ENCODE peak calls at places on chromosome 13, in nine cellular contexts. B, U, F, G, R, L, Q, C and E are unnamed samples.

GRCh38 chr13:39365879-39366278 is 237.1 kb downstream of the LHFPL6 start:
- DNase-seq in L (no peak), U (peak; percentile 18), F (no peak), Q (no peak), B (no peak), C (no peak), G (no peak), R (no peak), E (no peak)

GRCh38 chr13:112744306-112745021 is 54.6 kb downstream of the ATP11A start:
- DNase-seq in U (peak; percentile 57), G (no peak), Q (no peak), L (no peak), R (peak; percentile 17), C (no peak), F (no peak), B (no peak), E (no peak)

GRCh38 chr13:40191186-40191980 is 475.1 kb downstream of the FOXO1 start:
- DNase-seq in R (no peak), C (no peak), G (no peak), Q (no peak), B (no peak), L (no peak), U (no peak), F (no peak), E (no peak)

GRCh38 chr13:110323172-110323851 is 16.2 kb downstream of the COL4A2 start:
- DNase-seq in L (no peak), R (peak; percentile 70), B (no peak), Q (no peak), F (no peak), U (peak; percentile 72), C (no peak), G (no peak), E (no peak)

GRCh38 chr13:114119196-114119595 is 13.2 kb downstream of the RASA3 start:
- DNase-seq in F (peak; percentile 65), G (peak; percentile 81), C (peak; percentile 79), L (peak; percentile 11), Q (peak; percentile 70), U (peak; percentile 84), R (peak; percentile 45), B (no peak), E (peak; percentile 51)

GRCh38 chr13:27076411-27076810 is 95.2 kb downstream of the USP12 start:
- DNase-seq in G (no peak), F (no peak), L (no peak), U (no peak), Q (no peak), B (no peak), C (no peak), R (no peak), E (no peak)

GRCh38 chr13:103436057-103436654 is 369.9 kb upstream of the SLC10A2 start:
- DNase-seq in U (no peak), R (no peak), F (no peak), L (no peak), Q (no peak), G (no peak), C (peak; percentile 37), B (no peak), E (no peak)

GRCh38 chr13:111338841-111339240 is 18.4 kb downstream of the TEX29 start:
- DNase-seq in F (no peak), Q (no peak), C (no peak), U (no peak), G (no peak), L (no peak), R (no peak), B (no peak), E (no peak)

GRCh38 chr13:30355405-30355741 is 48.0 kb upstream of the KATNAL1 start:
- DNase-seq in G (peak; percentile 47), F (no peak), U (no peak), Q (no peak), C (peak; percentile 54), B (peak; percentile 14), L (peak; percentile 73), R (no peak), E (peak; percentile 67)

GRCh38 chr13:99689955-99690354 is 188.7 kb downstream of the TM9SF2 start:
- DNase-seq in F (no peak), R (no peak), B (no peak), L (no peak), G (no peak), U (no peak), C (no peak), Q (no peak), E (no peak)

GRCh38 chr13:98919566-98919965 is 58.3 kb downstream of the DOCK9 start:
- DNase-seq in F (no peak), Q (no peak), C (no peak), L (peak; percentile 45), B (no peak), R (no peak), U (no peak), G (no peak), E (no peak)

GRCh38 chr13:40920826-40921225 is 98.3 kb downstream of the ELF1 start:
- DNase-seq in G (no peak), B (no peak), U (peak; percentile 58), L (no peak), F (no peak), C (no peak), Q (no peak), R (no peak), E (no peak)

GRCh38 chr13:110334256-110334655 is 27.2 kb downstream of the COL4A2 start:
- DNase-seq in U (no peak), R (no peak), F (no peak), C (no peak), Q (no peak), G (no peak), B (no peak), L (no peak), E (no peak)

GRCh38 chr13:111397202-111397880 is 76.9 kb downstream of the TEX29 start:
- DNase-seq in G (no peak), C (no peak), R (no peak), Q (no peak), B (no peak), L (no peak), U (no peak), F (no peak), E (no peak)

GRCh38 chr13:101773062-101773461 is 320.6 kb downstream of the ITGBL1 start:
- DNase-seq in Q (no peak), U (peak; percentile 20), C (no peak), F (no peak), R (no peak), L (no peak), G (no peak), B (no peak), E (no peak)

GRCh38 chr13:24511824-24512207 is 762 bp downstream of the PARP4 start:
- DNase-seq in C (no peak), B (no peak), U (no peak), L (no peak), G (no peak), F (no peak), Q (no peak), R (no peak), E (no peak)

GRCh38 chr13:108419768-108420167 is 150.2 kb downstream of the TNFSF13B start:
- DNase-seq in U (no peak), B (no peak), Q (no peak), F (no peak), R (no peak), G (no peak), L (no peak), C (no peak), E (no peak)

GRCh38 chr13:113929628-113930615 is 44.0 kb downstream of the C13orf46 start:
- DNase-seq in G (no peak), L (no peak), Q (no peak), B (no peak), R (no peak), C (peak; percentile 31), U (no peak), F (no peak), E (no peak)

GRCh38 chr13:97030705-97031452 is 36.6 kb upstream of the OXGR1 start:
- DNase-seq in U (peak; percentile 77), Q (peak; percentile 25), C (no peak), R (no peak), G (peak; percentile 15), F (no peak), L (no peak), B (no peak), E (no peak)
- TF ChIP-seq CTCF in U (peak; percentile 50), Q (peak; percentile 23), C (no peak), R (no peak), G (peak; percentile 13), F (peak; percentile 23), L (no peak), B (peak; percentile 67), E (no peak)

DNA sequence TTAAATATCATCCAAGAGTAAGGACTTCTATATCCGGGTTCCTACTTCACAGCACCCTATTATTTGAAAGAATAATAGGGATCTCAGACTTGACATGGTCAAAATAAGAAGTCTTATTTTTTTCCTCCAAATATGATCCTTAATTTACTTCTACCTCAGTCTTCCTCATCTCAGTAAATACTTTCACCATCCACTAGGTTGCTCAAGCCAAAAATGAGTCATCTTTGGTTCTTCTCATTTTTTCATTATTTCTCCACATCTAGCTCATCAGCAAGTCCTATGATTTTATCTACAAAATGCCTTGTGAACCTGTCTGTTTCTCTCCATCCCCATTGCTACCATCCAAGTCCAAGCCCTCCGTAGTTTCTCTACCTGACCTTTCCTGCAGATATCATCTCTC is 121.9 kb upstream of the GJB6 start:
- DNase-seq in F (no peak), L (no peak), Q (no peak), B (no peak), G (no peak), C (no peak), U (peak; percentile 80), R (no peak), E (no peak)
- TF ChIP-seq CTCF in F (no peak), L (no peak), Q (no peak), B (peak; percentile 27), G (peak; percentile 29), C (no peak), U (peak; percentile 35), R (no peak), E (no peak)

DNA sequence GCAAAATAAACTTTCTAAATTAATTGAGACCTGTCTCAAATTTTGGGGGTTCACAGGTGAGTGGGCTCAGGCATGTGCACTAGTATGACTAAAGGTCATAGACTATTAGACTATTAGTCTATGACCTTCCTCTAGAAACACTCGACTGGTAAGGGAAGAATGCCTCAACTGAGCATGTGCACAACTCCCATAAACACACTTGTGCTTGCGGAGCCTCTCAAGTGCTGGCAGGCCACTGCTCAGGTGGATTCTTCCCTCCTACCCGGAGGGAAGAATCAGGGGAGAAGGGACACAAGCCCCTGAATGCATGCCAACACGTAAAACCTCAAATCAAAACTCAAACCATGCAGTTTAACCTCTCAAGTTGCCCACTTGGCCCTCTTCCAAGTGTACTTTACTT is 287.6 kb upstream of the SGCG start:
- DNase-seq in F (no peak), R (no peak), U (no peak), C (no peak), B (no peak), G (no peak), Q (no peak), L (no peak), E (no peak)
- TF ChIP-seq CTCF in F (no peak), R (no peak), U (no peak), C (no peak), B (no peak), G (no peak), Q (no peak), L (no peak), E (no peak)

GRCh38 chr13:32791545-32792172 is 205.4 kb downstream of the PDS5B start:
- DNase-seq in B (no peak), C (no peak), R (no peak), U (peak; percentile 9), G (no peak), Q (no peak), F (no peak), L (peak; percentile 73), E (no peak)

DNA sequence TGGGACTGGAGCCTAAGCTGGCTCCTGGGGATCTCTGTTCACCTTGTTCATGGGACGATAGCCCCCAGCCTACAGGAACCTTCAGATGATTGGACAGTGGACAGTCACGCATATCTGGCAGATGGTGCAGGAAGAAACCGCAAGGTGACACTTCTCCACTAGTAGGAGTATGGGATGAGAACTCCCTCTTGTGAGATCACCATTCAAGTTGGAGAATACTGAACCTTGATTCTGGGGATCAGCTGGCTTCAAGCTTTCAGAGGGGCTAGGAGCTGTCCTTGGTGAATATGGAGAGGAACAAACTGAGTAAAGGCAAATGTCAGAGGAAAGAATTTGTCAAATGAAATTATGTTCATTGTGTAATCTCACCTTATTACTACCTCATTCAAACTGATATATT is 204.5 kb downstream of the PDS5B start:
- DNase-seq in Q (no peak), R (no peak), B (no peak), U (peak; percentile 5), G (no peak), C (no peak), F (no peak), L (no peak), E (no peak)
- TF ChIP-seq CTCF in Q (no peak), R (no peak), B (no peak), U (no peak), G (peak; percentile 35), C (no peak), F (no peak), L (no peak), E (no peak)